ENCODE peak calls at places on chromosomes 2 and 18, in four cellular contexts. N is colonic mucosa, Q is breast epithelium, B is fibroblast of the aortic adventitia. R is an unnamed sample.

GRCh38 chr2:25707927-25708326 is 34.5 kb upstream of the DTNB start:
- DNase-seq in N (no peak), Q (no peak), B (no peak), R (no peak)

GRCh38 chr2:110864176-110864575 is 131.8 kb downstream of the ACOXL start:
- DNase-seq in N (no peak), Q (no peak), B (no peak), R (no peak)

GRCh38 chr2:98469862-98470544 is 25.3 kb downstream of the INPP4A start:
- DNase-seq in N (no peak), Q (no peak), B (no peak), R (peak)

GRCh38 chr2:201559067-201559710 is 84.1 kb downstream of the TMEM237 start:
- DNase-seq in N (no peak), Q (no peak), B (no peak), R (no peak)

GRCh38 chr2:59034791-59035190 is 793.7 kb upstream of the FANCL start:
- DNase-seq in N (no peak), Q (no peak), B (no peak), R (peak)

GRCh38 chr2:68650645-68651044 is 7.3 kb downstream of the PROKR1 start:
- DNase-seq in N (no peak), Q (no peak), B (no peak), R (no peak)

GRCh38 chr2:80073134-80073561 is 231.4 kb downstream of the LRRTM1 start:
- DNase-seq in N (peak), Q (no peak), B (peak), R (peak)

GRCh38 chr2:163515836-163516235 is 220.0 kb downstream of the FIGN start:
- DNase-seq in N (no peak), Q (no peak), B (no peak), R (no peak)

GRCh38 chr2:100674671-100675070 is 111.9 kb downstream of the PDCL3 start:
- DNase-seq in N (no peak), Q (no peak), B (no peak), R (no peak)

GRCh38 chr2:69980408-69980807 is 19.0 kb upstream of the ASPRV1 start:
- DNase-seq in N (no peak), Q (no peak), B (peak), R (peak)

GRCh38 chr2:159895258-159896209 is 97.5 kb upstream of the CD302 start:
- DNase-seq in N (no peak), Q (no peak), B (no peak), R (peak)

GRCh38 chr18:24536326-24536725 is 75.9 kb downstream of the HRH4 start:
- DNase-seq in N (no peak), Q (no peak), B (peak), R (peak)

GRCh38 chr2:109098251-109098920 is 30.6 kb upstream of the SH3RF3 start:
- DNase-seq in N (no peak), Q (no peak), B (peak), R (peak)

GRCh38 chr2:29010946-29011649 is 30.0 kb downstream of the TOGARAM2 start:
- DNase-seq in N (no peak), Q (no peak), B (peak), R (peak)

GRCh38 chr2:128414351-128414750 is 95.7 kb upstream of the HS6ST1 start:
- DNase-seq in N (peak), Q (no peak), B (no peak), R (no peak)

GRCh38 chr2:183010112-183010511 is 28.1 kb downstream of the NCKAP1 start:
- DNase-seq in N (no peak), Q (no peak), B (peak), R (peak)

GRCh38 chr2:75199428-75200011 is at the start of gene TACR1:
- DNase-seq in N (peak), Q (peak), B (peak), R (peak)

GRCh38 chr2:231037731-231038482 is 584 bp downstream of the C2orf72 start:
- DNase-seq in N (no peak), Q (no peak), B (no peak), R (no peak)
- H3K4me3 ChIP-seq in N (peak), Q (no peak), B (peak), R (no peak)

GRCh38 chr2:40823465-40823864 is 371.6 kb upstream of the SLC8A1 start:
- DNase-seq in N (no peak), Q (no peak), B (no peak), R (no peak)

GRCh38 chr2:40824269-40824668 is 372.4 kb upstream of the SLC8A1 start:
- DNase-seq in N (no peak), Q (no peak), B (no peak), R (no peak)

GRCh38 chr2:40814621-40815020 is 362.7 kb upstream of the SLC8A1 start:
- DNase-seq in N (no peak), Q (no peak), B (no peak), R (no peak)

DNA sequence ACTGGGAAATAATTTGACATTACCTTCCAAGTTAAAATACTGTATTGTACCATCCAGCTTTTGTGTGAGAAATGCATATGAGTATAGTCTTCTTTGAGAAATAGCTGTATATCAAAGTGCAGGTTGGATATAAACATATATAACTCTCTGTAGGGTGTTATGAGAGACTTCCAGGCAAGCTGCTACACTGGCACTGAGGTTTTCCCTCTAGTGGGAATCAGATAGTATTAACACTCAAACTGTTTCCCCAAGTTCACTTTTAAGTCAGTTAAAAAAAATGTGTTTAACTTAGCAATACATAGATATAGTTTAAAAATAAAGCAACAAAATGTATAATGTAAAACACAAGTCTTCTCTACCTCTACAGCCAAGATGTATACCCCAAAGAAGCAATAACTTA is 368.4 kb upstream of the SLC8A1 start:
- DNase-seq in N (no peak), Q (no peak), B (peak), R (peak)
- H3K4me3 ChIP-seq in N (no peak), Q (no peak), B (no peak), R (no peak)

DNA sequence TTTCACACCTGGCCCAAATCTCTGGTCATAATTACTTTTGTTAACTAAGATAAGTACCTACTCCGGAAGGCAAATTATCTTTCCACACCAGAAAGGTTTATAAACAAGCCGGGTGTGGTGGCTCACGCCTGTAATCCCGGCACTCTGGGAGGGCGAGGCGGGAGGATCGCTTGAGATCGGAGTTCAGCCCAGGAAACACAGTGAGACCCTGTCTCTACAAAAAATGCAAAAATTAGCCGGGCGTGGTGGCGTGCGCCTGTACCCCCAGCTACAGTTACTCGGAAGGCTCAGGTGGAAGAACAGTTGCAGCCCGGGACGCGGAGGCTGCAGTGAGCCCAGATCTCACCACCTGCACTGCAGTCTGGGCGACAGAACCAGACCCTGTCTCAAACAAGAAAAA is 2.1 kb downstream of the PUM2 start:
- DNase-seq in N (peak), Q (no peak), B (no peak), R (no peak)
- H3K4me3 ChIP-seq in N (no peak), Q (no peak), B (peak), R (no peak)

DNA sequence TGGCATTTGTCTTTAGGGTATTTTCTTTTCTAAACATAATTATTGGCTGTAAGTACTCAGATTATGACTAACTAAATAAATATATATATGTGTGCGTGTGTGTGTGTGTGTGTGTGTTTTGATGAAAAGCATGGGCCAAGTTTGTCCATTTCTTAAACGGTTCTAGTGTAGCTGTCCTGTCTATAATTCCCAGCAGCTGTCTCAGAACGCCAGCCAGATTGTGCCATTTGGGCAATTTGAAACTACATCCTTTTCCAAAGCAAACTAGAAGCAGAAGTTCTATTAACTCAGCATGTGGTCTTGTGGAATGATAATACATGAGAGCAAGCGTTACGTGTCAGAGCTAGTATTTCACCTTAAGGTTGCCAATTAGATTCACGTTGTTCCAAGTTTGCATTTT is 1.7 kb downstream of the ARHGAP28 start:
- DNase-seq in N (no peak), Q (no peak), B (peak), R (peak)
- H3K4me3 ChIP-seq in N (no peak), Q (no peak), B (no peak), R (no peak)

DNA sequence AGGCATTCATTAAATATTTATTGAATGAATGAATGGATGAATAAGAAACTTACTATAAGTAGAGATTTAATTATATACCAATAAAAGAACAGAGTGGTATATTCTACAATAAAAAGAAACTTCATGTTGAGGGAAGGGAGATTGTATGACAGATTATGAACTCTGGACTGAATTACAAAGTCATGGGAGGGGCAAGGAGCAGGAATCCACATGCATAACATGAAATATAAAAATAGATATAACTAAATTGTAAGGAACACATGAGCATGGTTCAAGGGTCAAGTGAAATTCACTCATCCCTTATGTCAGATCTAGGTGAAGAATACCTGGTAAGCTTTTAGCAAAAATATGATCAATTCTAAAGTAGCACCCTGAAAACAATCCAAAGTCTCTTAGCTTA is 27.1 kb upstream of the TLK1 start:
- DNase-seq in N (no peak), Q (no peak), B (no peak), R (no peak)
- H3K4me3 ChIP-seq in N (no peak), Q (no peak), B (no peak), R (no peak)

GRCh38 chr2:181657379-181657778 is 474 bp upstream of the CERKL start:
- DNase-seq in N (no peak), Q (no peak), B (no peak), R (no peak)

GRCh38 chr2:181655519-181655918 is 1.4 kb downstream of the CERKL start:
- DNase-seq in N (no peak), Q (no peak), B (peak), R (no peak)

GRCh38 chr2:181658444-181658843 is 1.5 kb upstream of the CERKL start:
- DNase-seq in N (no peak), Q (no peak), B (no peak), R (no peak)

GRCh38 chr2:181660181-181660580 is 3.3 kb upstream of the CERKL start:
- DNase-seq in N (no peak), Q (no peak), B (no peak), R (no peak)

GRCh38 chr2:181656450-181657261 is at the start of gene CERKL:
- DNase-seq in N (peak), Q (no peak), B (peak), R (no peak)
- H3K4me3 ChIP-seq in N (peak), Q (peak), B (peak), R (peak)

DNA sequence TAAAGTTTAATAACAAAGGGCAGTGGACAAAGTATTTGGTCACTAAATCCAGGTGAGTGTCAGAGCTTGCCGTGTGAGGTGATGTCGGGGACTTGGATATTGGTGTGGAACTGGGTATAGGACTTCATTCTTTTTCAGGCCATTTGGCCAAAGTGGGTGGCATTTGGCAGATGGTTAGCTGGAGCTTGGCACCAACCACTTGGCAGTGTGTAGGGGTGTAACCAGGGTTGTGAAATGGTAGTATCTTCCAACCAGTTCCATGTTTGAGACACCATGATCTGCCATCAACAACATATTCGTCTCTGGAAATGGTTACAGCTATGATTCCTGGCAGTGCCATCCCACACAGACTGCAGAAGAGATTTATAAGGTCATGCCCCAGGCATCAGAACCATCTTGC is 113.9 kb downstream of the CCDC85A start:
- DNase-seq in N (no peak), Q (no peak), B (no peak), R (no peak)
- H3K4me3 ChIP-seq in N (no peak), Q (no peak), B (no peak), R (no peak)

DNA sequence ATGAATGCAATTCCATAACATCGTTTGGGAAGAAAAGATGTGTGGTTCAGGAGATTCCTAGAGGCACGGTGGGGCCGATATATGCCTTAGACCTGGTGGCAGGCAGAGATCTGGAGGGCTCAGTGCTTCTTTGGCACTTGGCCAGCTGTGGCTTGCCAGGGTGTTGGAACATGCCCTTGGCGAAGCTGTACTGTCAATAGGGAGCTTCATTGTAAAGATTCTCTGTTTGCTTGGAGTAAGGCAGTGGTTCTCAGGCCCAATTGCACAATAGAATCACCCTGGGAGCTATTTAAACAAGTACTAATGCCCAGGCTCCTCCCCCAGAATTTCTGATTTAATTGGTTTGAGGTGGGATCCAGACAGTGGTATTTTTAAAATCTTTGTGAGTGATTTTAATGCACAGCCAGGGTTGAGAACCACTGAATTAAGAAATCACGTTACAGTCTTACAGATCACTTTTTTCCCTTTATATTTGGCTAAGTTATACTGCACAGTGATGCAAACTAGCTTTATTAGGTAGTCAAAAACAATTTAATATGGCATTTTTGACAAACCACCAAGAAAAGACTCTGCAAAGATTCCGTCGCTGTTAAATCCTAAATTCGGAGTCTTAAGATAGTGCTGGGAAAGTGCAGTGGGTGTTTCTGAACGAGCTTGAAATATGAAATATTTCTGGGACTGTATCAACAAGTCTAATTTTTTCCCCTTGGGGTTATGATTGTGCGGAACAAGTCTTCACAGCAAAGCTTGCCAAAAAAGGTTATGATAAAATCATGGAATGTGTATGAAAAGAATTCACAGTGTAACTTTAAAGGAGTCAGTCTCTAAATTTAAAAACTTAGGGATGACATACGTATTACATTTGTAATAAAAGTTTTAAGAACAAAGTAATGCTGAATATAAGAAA is 78.0 kb downstream of the CRIM1 start:
- DNase-seq in N (peak), Q (peak), B (peak), R (peak)
- H3K4me3 ChIP-seq in N (no peak), Q (no peak), B (peak), R (no peak)

DNA sequence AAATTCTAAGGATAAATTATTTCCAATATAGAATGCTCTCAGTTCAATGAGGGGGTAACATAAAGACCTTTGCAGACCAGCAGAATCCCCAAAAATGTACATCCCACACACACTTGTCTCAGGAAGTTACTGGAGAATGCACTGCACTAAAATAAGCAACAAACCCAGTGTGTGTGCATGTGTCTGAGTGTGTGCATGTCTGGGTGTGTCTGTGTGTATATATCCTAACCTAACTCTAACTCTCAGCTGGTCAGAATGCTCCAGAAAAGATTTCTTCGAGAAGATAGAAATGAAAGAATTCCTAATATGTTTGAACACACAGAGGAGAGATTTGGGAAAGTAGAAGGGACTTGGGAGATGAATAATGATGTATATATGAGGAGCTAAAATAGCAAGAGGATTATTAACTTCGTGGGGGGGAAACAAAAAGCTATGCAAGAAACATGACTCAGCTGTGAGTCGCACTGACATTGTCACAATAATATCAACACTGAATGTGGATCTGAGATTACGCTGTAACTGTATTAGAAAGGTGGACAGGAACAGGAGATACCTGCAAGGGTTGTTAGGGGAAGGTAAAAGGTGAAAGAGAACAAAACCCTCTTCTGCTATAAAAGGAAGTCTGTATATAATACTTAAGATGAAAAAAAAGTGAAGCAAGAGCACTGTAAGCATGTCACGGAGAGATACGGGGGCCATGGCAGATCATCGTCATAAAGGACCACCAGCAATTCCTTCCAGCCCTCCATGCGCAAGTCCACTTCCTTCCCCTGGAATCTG is 11.1 kb downstream of the COLEC12 start:
- DNase-seq in N (no peak), Q (no peak), B (peak), R (peak)
- H3K4me3 ChIP-seq in N (no peak), Q (no peak), B (no peak), R (no peak)